ENCODE peak calls at places on chromosomes 2 and 18, in six cellular contexts. T is iPS DF 6.9; R is left ventricle myocardium inferior; J is suprapubic skin; F is effector memory CD4-positive, alpha-beta T cell; K is GM23338. C is an unnamed sample.

GRCh38 chr2:223772363-223772762 is 65.0 kb downstream of the AP1S3 start:
- DNase-seq in T (no peak), R (no peak), J (no peak), F (no peak), K (no peak), C (no peak)

GRCh38 chr2:36462311-36462710 is 106.7 kb downstream of the CRIM1 start:
- DNase-seq in T (no peak), R (no peak), J (no peak), F (no peak), K (no peak), C (no peak)

GRCh38 chr18:47050468-47050867 is 15.0 kb upstream of the ELOA2 start:
- DNase-seq in T (no peak), R (no peak), J (no peak), F (no peak), K (peak), C (no peak)

GRCh38 chr2:17579605-17580318 is 39.3 kb downstream of the VSNL1 start:
- DNase-seq in T (no peak), R (no peak), J (no peak), F (no peak), K (peak), C (no peak)

GRCh38 chr18:5518899-5519371 is 24.9 kb downstream of the EPB41L3 start:
- DNase-seq in T (no peak), R (no peak), J (no peak), F (no peak), K (no peak), C (no peak)

GRCh38 chr2:239644016-239644415 is 243.2 kb upstream of the HDAC4 start:
- DNase-seq in T (no peak), R (no peak), J (no peak), F (no peak), K (peak), C (no peak)

GRCh38 chr2:127463155-127463991 is 45.1 kb downstream of the PROC start:
- DNase-seq in T (no peak), R (no peak), J (no peak), F (no peak), K (peak), C (no peak)

GRCh38 chr2:71620851-71621251 is 167.5 kb downstream of the DYSF start:
- DNase-seq in T (no peak), R (no peak), J (no peak), F (no peak), K (no peak), C (no peak)

GRCh38 chr2:196268538-196269338 is 97.4 kb upstream of the STK17B start:
- DNase-seq in T (no peak), R (no peak), J (no peak), F (no peak), K (no peak), C (no peak)

GRCh38 chr2:27118525-27119329 is at the start of gene CGREF1:
- DNase-seq in T (no peak), R (no peak), J (no peak), F (no peak), K (peak), C (no peak)

GRCh38 chr2:149039213-149039724 is 770 bp downstream of the LYPD6B start:
- DNase-seq in T (no peak), R (no peak), J (no peak), F (no peak), K (no peak), C (no peak)
- H3K4me3 ChIP-seq in T (peak), R (peak), J (peak), F (no peak), K (peak), C (no peak)

GRCh38 chr2:134259571-134259970 is 5.7 kb downstream of the MGAT5 start:
- DNase-seq in T (no peak), R (no peak), J (no peak), F (no peak), K (no peak), C (no peak)
- H3K4me3 ChIP-seq in T (no peak), R (no peak), J (no peak), F (no peak), K (no peak), C (no peak)

DNA sequence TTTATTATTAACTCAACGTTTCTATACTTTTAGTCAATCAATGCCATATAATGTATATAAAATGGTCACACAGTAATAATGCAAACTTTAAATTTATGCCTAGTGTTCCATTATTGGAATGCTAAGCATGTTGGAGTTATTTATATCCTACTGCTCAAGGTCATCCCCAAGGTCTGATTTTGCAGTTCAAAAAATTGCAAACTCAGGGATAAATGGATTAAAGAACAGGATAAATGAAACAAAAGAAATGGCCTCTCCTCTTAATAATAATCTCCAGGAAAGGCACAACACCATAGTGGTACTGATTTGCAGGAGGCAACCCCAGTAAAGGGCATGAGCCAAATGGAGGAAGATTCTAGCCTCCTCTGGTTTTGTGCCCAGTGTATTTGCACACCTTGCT is 436.4 kb downstream of the EPHA4 start:
- DNase-seq in T (no peak), R (no peak), J (no peak), F (no peak), K (no peak), C (no peak)
- H3K4me3 ChIP-seq in T (no peak), R (no peak), J (no peak), F (no peak), K (no peak), C (no peak)

GRCh38 chr2:64992218-64992617 is 3.0 kb downstream of the SLC1A4 start:
- DNase-seq in T (no peak), R (no peak), J (no peak), F (no peak), K (no peak), C (no peak)
- H3K4me3 ChIP-seq in T (no peak), R (no peak), J (no peak), F (no peak), K (no peak), C (no peak)

GRCh38 chr18:25169701-25170100 is 182.3 kb downstream of the ZNF521 start:
- DNase-seq in T (no peak), R (no peak), J (no peak), F (no peak), K (no peak), C (no peak)

GRCh38 chr18:25168011-25168410 is 184.0 kb downstream of the ZNF521 start:
- DNase-seq in T (no peak), R (no peak), J (no peak), F (no peak), K (peak), C (no peak)

GRCh38 chr18:25166113-25166512 is 185.9 kb downstream of the ZNF521 start:
- DNase-seq in T (no peak), R (no peak), J (no peak), F (no peak), K (no peak), C (no peak)

GRCh38 chr18:25164837-25165791 is 186.9 kb downstream of the ZNF521 start:
- DNase-seq in T (no peak), R (peak), J (no peak), F (no peak), K (no peak), C (peak)

GRCh38 chr18:25164211-25164836 is 187.6 kb downstream of the ZNF521 start:
- DNase-seq in T (no peak), R (no peak), J (no peak), F (no peak), K (no peak), C (no peak)
- H3K4me3 ChIP-seq in T (no peak), R (peak), J (peak), F (no peak), K (no peak), C (peak)

DNA sequence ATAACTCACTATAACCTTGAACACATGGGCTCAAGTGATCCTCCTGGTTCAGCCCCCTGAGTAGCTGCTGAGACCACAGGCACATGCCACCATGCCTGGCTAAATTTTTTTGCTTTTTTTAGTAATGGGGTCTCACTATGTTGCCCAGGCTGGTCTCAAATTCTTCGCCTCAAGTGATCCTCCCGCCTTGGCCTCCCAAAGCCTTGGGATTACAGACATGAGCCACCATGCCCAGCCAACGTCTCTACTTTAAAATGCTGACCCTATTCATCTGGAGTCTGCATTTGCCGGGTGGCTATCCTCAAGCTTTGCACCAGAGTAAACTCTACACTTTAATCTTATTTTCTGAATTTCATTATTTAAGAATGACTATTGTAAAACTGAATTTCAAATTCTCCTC is 37.6 kb upstream of the RALBP1 start:
- DNase-seq in T (no peak), R (no peak), J (no peak), F (no peak), K (no peak), C (no peak)
- H3K4me3 ChIP-seq in T (no peak), R (no peak), J (no peak), F (no peak), K (no peak), C (no peak)

DNA sequence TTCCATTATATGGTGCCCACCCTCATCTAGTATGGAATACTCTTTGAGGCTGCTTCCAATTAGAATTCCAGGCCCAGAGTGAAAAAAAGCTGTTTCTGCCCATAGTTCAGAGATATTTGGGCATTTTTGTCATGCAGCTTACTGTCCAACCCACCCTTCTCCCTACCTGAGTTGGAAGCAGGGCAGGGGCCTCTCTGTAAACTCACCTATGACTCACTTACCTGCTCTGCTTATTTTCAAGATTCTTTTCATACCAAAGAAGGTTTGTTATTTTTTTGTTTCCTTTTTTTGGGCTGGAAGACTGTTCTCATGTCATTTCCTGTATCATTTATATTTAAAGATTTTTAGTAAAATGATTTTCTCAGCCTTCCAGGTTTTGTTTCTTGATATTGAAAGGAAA is 38.4 kb upstream of the PPP1R1C start:
- DNase-seq in T (no peak), R (no peak), J (no peak), F (no peak), K (peak), C (no peak)
- H3K4me3 ChIP-seq in T (no peak), R (no peak), J (no peak), F (no peak), K (no peak), C (no peak)

DNA sequence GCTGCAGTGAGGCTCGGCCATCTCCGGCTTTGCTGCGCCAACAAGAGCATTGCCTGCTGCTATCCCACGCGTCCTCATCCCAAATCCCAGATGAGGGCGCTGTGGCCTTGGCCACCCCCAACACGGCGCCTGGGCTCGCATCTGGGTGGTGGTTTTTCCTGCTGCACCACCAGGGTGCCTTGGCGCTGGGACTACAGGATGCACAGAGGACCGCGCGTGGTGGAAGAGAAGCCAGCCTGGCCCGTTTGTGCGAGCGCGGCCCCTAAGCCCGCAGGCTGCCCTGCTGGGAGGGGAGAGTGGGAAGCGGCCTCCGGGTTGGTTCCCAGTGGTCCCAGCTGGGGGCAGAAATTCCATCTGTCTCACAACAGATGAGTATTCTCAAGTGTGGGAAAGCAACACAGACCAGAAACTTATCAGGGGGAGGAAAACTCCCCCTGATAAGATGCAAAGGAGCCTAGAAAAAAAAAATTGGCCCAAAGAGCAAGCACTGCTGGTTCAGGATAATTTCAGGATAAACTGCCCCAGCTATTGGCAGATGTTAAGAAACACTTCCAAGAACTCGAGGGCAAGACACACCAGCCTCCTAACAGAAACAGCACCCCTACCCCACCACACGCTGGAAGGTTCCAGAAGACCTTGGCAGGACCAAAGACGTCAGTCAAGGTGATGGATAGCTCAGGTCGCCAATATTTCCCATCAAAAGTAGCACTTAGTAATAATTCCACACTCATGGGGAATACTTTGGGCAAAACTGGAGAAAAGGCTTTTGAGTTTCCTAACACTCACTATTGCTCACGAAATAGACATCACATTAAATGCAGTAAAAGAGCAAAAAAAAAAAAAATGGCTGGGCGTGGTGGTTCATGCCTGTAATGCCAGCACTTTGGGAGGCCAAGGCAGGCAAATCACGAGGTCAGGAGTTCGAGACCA is 152.1 kb downstream of the PXDN start:
- DNase-seq in T (peak), R (peak), J (no peak), F (no peak), K (peak), C (peak)
- H3K4me3 ChIP-seq in T (no peak), R (peak), J (no peak), F (no peak), K (no peak), C (peak)

C was measured in heart left ventricle.